ENCODE peak calls at places on chromosomes 13 and 19, in eight cellular contexts. One of them, this sample, is unnamed.
A peak's percentile ranks its signal among the peaks of the same experiment; 100 is the strongest.

GRCh38 chr19:53088091-53088490 is 15.1 kb downstream of the ZNF160 start:
- DNase-seq in A549: no peak
- DNase-seq in IMR-90: peak; percentile 22
- DNase-seq in GM23338: no peak
- DNase-seq in GM23248: no peak
- DNase-seq in astrocyte: no peak
- DNase-seq in PC-3: no peak
- DNase-seq in H1: no peak
- DNase-seq in this sample: no peak

GRCh38 chr19:41588497-41589209 is 12.7 kb downstream of the CEACAM21 start:
- DNase-seq in A549: peak; percentile 44
- DNase-seq in IMR-90: peak; percentile 29
- DNase-seq in GM23338: peak; percentile 65
- DNase-seq in GM23248: peak; percentile 54
- DNase-seq in astrocyte: peak; percentile 10
- DNase-seq in PC-3: peak; percentile 50
- DNase-seq in H1: no peak
- DNase-seq in this sample: peak; percentile 29

GRCh38 chr19:8041553-8041952 is 11.0 kb upstream of the CCL25 start:
- DNase-seq in A549: no peak
- DNase-seq in IMR-90: no peak
- DNase-seq in GM23338: no peak
- DNase-seq in GM23248: no peak
- DNase-seq in astrocyte: no peak
- DNase-seq in PC-3: no peak
- DNase-seq in H1: no peak
- DNase-seq in this sample: no peak

GRCh38 chr19:10334340-10335148 is 1.2 kb upstream of the RAVER1 start:
- DNase-seq in A549: peak; percentile 93
- DNase-seq in IMR-90: peak; percentile 93
- DNase-seq in GM23338: peak; percentile 95
- DNase-seq in GM23248: peak; percentile 99
- DNase-seq in astrocyte: peak; percentile 87
- DNase-seq in PC-3: peak; percentile 99
- DNase-seq in H1: peak; percentile 70
- DNase-seq in this sample: peak; percentile 94

GRCh38 chr19:1110809-1111640 is 7.2 kb downstream of the GPX4 start:
- DNase-seq in A549: peak; percentile 62
- DNase-seq in IMR-90: no peak
- DNase-seq in GM23338: no peak
- DNase-seq in GM23248: peak; percentile 59
- DNase-seq in astrocyte: no peak
- DNase-seq in PC-3: no peak
- DNase-seq in H1: no peak
- DNase-seq in this sample: peak; percentile 38

GRCh38 chr13:27403252-27403678 is 21.2 kb upstream of the GTF3A start:
- DNase-seq in A549: no peak
- DNase-seq in IMR-90: peak; percentile 65
- DNase-seq in GM23338: peak; percentile 60
- DNase-seq in GM23248: peak; percentile 79
- DNase-seq in astrocyte: peak; percentile 78
- DNase-seq in PC-3: peak; percentile 46
- DNase-seq in H1: no peak
- DNase-seq in this sample: no peak

GRCh38 chr13:102495663-102496062 is 93.8 kb upstream of the FGF14 start:
- DNase-seq in A549: no peak
- DNase-seq in IMR-90: no peak
- DNase-seq in GM23338: peak; percentile 39
- DNase-seq in GM23248: no peak
- DNase-seq in astrocyte: no peak
- DNase-seq in PC-3: no peak
- DNase-seq in H1: no peak
- DNase-seq in this sample: no peak

GRCh38 chr19:1026189-1027019 is at the start of gene CNN2:
- DNase-seq in A549: peak; percentile 67
- DNase-seq in IMR-90: peak; percentile 67
- DNase-seq in GM23338: peak; percentile 93
- DNase-seq in GM23248: peak; percentile 91
- DNase-seq in astrocyte: peak; percentile 56
- DNase-seq in PC-3: peak; percentile 66
- DNase-seq in H1: no peak
- DNase-seq in this sample: no peak

GRCh38 chr13:102825921-102826706 is 19.7 kb upstream of the ERCC5 start:
- DNase-seq in A549: no peak
- DNase-seq in IMR-90: peak; percentile 93
- DNase-seq in GM23338: peak; percentile 28
- DNase-seq in GM23248: peak; percentile 97
- DNase-seq in astrocyte: peak; percentile 94
- DNase-seq in PC-3: peak; percentile 79
- DNase-seq in H1: no peak
- DNase-seq in this sample: peak; percentile 86

GRCh38 chr19:51098366-51099069 is 9.7 kb downstream of the CTU1 start:
- DNase-seq in A549: no peak
- DNase-seq in IMR-90: no peak
- DNase-seq in GM23338: peak; percentile 88
- DNase-seq in GM23248: no peak
- DNase-seq in astrocyte: no peak
- DNase-seq in PC-3: no peak
- DNase-seq in H1: no peak
- DNase-seq in this sample: no peak

GRCh38 chr19:47107201-47107952 is 6.2 kb downstream of the ZC3H4 start:
- DNase-seq in A549: no peak
- DNase-seq in IMR-90: peak; percentile 45
- DNase-seq in GM23338: no peak
- DNase-seq in GM23248: peak; percentile 70
- DNase-seq in astrocyte: peak; percentile 19
- DNase-seq in PC-3: peak; percentile 78
- DNase-seq in H1: no peak
- DNase-seq in this sample: peak; percentile 57

GRCh38 chr19:2332341-2333026 is 4.0 kb downstream of the SPPL2B start:
- DNase-seq in A549: no peak
- DNase-seq in IMR-90: no peak
- DNase-seq in GM23338: no peak
- DNase-seq in GM23248: no peak
- DNase-seq in astrocyte: no peak
- DNase-seq in PC-3: no peak
- DNase-seq in H1: no peak
- DNase-seq in this sample: no peak

GRCh38 chr19:31980851-31981250 is 364.6 kb upstream of the ZNF507 start:
- DNase-seq in A549: no peak
- DNase-seq in IMR-90: no peak
- DNase-seq in GM23338: no peak
- DNase-seq in GM23248: no peak
- DNase-seq in astrocyte: no peak
- DNase-seq in PC-3: no peak
- DNase-seq in H1: no peak
- DNase-seq in this sample: no peak

DNA sequence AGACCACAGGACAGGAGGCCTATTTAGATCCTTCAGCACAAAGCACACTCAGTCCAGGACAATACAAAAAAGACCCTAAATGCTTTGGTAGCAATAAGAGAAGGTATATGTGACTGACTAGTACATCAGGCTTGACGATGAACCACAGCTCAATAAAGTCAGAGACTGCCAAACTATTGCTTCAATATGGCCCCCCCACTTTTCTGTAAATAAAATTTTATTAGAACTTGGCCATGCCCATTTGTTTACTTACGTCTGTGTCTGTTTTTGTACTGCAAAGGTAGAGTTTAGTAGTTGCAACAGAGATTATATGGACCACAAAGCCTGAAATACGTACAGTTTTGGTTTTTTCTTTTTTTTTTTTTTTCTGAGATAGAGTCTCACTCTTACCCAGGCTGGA is 136.7 kb downstream of the IRS2 start:
- DNase-seq in A549: no peak
- DNase-seq in IMR-90: no peak
- DNase-seq in GM23338: no peak
- DNase-seq in GM23248: no peak
- DNase-seq in astrocyte: no peak
- DNase-seq in PC-3: peak; percentile 37
- DNase-seq in H1: no peak
- DNase-seq in this sample: no peak
- H3K27ac ChIP-seq in A549: no peak overlapping the region
- H3K27ac ChIP-seq in IMR-90: no peak overlapping the region
- H3K27ac ChIP-seq in GM23338: no peak overlapping the region
- H3K27ac ChIP-seq in GM23248: no peak overlapping the region
- H3K27ac ChIP-seq in astrocyte: no peak overlapping the region
- H3K27ac ChIP-seq in PC-3: no peak overlapping the region
- H3K27ac ChIP-seq in H1: no peak overlapping the region
- H3K27ac ChIP-seq in this sample: no peak overlapping the region

GRCh38 chr13:100128373-100128772 is 39.5 kb downstream of the PCCA start:
- DNase-seq in A549: peak; percentile 12
- DNase-seq in IMR-90: peak; percentile 92
- DNase-seq in GM23338: no peak
- DNase-seq in GM23248: peak; percentile 17
- DNase-seq in astrocyte: peak; percentile 93
- DNase-seq in PC-3: no peak
- DNase-seq in H1: no peak
- DNase-seq in this sample: peak; percentile 3

GRCh38 chr13:100129605-100130004 is 40.7 kb downstream of the PCCA start:
- DNase-seq in A549: no peak
- DNase-seq in IMR-90: no peak
- DNase-seq in GM23338: peak; percentile 50
- DNase-seq in GM23248: peak; percentile 18
- DNase-seq in astrocyte: no peak
- DNase-seq in PC-3: no peak
- DNase-seq in H1: no peak
- DNase-seq in this sample: no peak

GRCh38 chr13:100130930-100131511 is 42.1 kb downstream of the PCCA start:
- DNase-seq in A549: no peak
- DNase-seq in IMR-90: no peak
- DNase-seq in GM23338: no peak
- DNase-seq in GM23248: peak; percentile 1
- DNase-seq in astrocyte: no peak
- DNase-seq in PC-3: no peak
- DNase-seq in H1: no peak
- DNase-seq in this sample: no peak

GRCh38 chr13:100128838-100129237 is 39.9 kb downstream of the PCCA start:
- DNase-seq in A549: no peak
- DNase-seq in IMR-90: no peak
- DNase-seq in GM23338: no peak
- DNase-seq in GM23248: no peak
- DNase-seq in astrocyte: no peak
- DNase-seq in PC-3: no peak
- DNase-seq in H1: no peak
- DNase-seq in this sample: no peak

GRCh38 chr13:100130092-100130491 is 41.2 kb downstream of the PCCA start:
- DNase-seq in A549: no peak
- DNase-seq in IMR-90: no peak
- DNase-seq in GM23338: peak; percentile 41
- DNase-seq in GM23248: peak; percentile 60
- DNase-seq in astrocyte: peak; percentile 46
- DNase-seq in PC-3: peak; percentile 7
- DNase-seq in H1: no peak
- DNase-seq in this sample: no peak
- H3K4me2 ChIP-seq in A549: no peak overlapping the region
- H3K4me2 ChIP-seq in IMR-90: no peak overlapping the region
- H3K4me2 ChIP-seq in GM23338: peak overlapping the region; percentile 62
- H3K4me2 ChIP-seq in GM23248: no peak overlapping the region
- H3K4me2 ChIP-seq in astrocyte: no peak overlapping the region
- H3K4me2 ChIP-seq in PC-3: no peak overlapping the region
- H3K4me2 ChIP-seq in H1: no peak overlapping the region
- H3K4me2 ChIP-seq in this sample: no peak overlapping the region

GRCh38 chr13:114089751-114090400 is 42.5 kb downstream of the RASA3 start:
- DNase-seq in A549: no peak
- DNase-seq in IMR-90: no peak
- DNase-seq in GM23338: no peak
- DNase-seq in GM23248: no peak
- DNase-seq in astrocyte: no peak
- DNase-seq in PC-3: no peak
- DNase-seq in H1: no peak
- DNase-seq in this sample: no peak
- H3K27ac ChIP-seq in A549: no peak overlapping the region
- H3K27ac ChIP-seq in IMR-90: no peak overlapping the region
- H3K27ac ChIP-seq in GM23338: peak overlapping the region; percentile 50
- H3K27ac ChIP-seq in GM23248: no peak overlapping the region
- H3K27ac ChIP-seq in astrocyte: no peak overlapping the region
- H3K27ac ChIP-seq in PC-3: no peak overlapping the region
- H3K27ac ChIP-seq in H1: no peak overlapping the region
- H3K27ac ChIP-seq in this sample: no peak overlapping the region

DNA sequence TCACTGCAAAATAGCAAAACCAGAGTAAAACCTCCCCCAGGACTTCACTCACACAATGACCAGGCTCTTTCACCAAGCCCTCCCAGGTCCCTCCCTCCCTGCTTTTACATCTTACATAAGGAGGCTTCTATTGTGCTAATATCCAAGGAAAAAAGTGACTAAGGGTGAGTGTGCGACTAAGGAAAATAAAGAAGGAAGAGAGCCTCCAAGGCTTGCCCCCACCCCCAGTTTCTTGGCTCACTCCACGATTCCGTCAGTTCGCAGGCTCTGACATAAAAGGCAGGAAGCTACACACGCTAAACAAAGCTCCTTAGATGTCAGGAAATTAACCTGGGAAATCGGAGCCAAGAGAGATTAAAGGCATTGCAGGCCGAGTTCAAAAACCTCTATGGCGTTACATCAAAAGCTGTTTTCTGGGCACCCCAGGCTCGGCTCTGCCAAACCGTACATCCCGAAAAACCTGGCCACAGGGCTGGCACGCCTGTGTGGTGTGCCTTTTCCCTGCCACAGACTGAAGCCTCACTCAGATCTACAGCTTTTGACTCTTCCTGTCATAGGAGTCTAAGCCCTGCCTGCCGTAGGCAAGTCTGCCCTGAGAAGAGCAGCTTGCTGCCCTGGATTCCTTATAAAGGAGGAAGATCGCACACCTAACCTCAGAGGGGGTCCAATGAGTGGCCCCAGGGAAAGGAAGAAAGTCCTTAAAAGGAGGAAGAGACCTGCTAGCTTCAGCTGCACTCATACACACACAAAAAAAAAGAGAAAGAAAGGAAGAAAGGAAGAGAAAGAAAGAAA is 67.0 kb upstream of the SERP2 start:
- DNase-seq in A549: peak; percentile 94
- DNase-seq in IMR-90: peak; percentile 99
- DNase-seq in GM23338: peak; percentile 62
- DNase-seq in GM23248: peak; percentile 95
- DNase-seq in astrocyte: peak; percentile 99
- DNase-seq in PC-3: peak; percentile 95
- DNase-seq in H1: no peak
- DNase-seq in this sample: peak; percentile 62
- H3K4me2 ChIP-seq in A549: peak overlapping the region; percentile 83
- H3K4me2 ChIP-seq in IMR-90: peak overlapping the region; percentile 59
- H3K4me2 ChIP-seq in GM23338: peak overlapping the region; percentile 69
- H3K4me2 ChIP-seq in GM23248: peak overlapping the region; percentile 63
- H3K4me2 ChIP-seq in astrocyte: peak overlapping the region; percentile 81
- H3K4me2 ChIP-seq in PC-3: peak overlapping the region; percentile 83
- H3K4me2 ChIP-seq in H1: peak overlapping the region; percentile 69
- H3K4me2 ChIP-seq in this sample: peak overlapping the region; percentile 88

This sample was measured in PC-9.